ENCODE peak calls at places on chromosomes 7 and 10, in four cellular contexts. One of them, this sample, is unnamed.

GRCh38 chr7:42053834-42054233 is 183.2 kb downstream of the GLI3 start:
- DNase-seq in NCI-H526 treated with DMSO at 0.1 percent for 48 hours: no peak
- DNase-seq in activated naive CD4-positive, alpha-beta T cell treated with anti-CD3 and anti-CD28 coated beads, Interleukin-2, amount 10 ng/mL, durations not matched to agents 7 days and 5 days: no peak
- DNase-seq in fibroblast of the aortic adventitia: no peak
- DNase-seq in this sample: no peak

GRCh38 chr7:12722720-12723241 is 35.3 kb downstream of the ARL4A start:
- DNase-seq in NCI-H526 treated with DMSO at 0.1 percent for 48 hours: no peak
- DNase-seq in activated naive CD4-positive, alpha-beta T cell treated with anti-CD3 and anti-CD28 coated beads, Interleukin-2, amount 10 ng/mL, durations not matched to agents 7 days and 5 days: no peak
- DNase-seq in fibroblast of the aortic adventitia: no peak
- DNase-seq in this sample: no peak

GRCh38 chr10:60456053-60456452 is 66.4 kb upstream of the ANK3 start:
- DNase-seq in NCI-H526 treated with DMSO at 0.1 percent for 48 hours: no peak
- DNase-seq in activated naive CD4-positive, alpha-beta T cell treated with anti-CD3 and anti-CD28 coated beads, Interleukin-2, amount 10 ng/mL, durations not matched to agents 7 days and 5 days: no peak
- DNase-seq in fibroblast of the aortic adventitia: no peak
- DNase-seq in this sample: no peak

GRCh38 chr10:13779748-13780147 is 193.0 kb downstream of the PRPF18 start:
- DNase-seq in NCI-H526 treated with DMSO at 0.1 percent for 48 hours: no peak
- DNase-seq in activated naive CD4-positive, alpha-beta T cell treated with anti-CD3 and anti-CD28 coated beads, Interleukin-2, amount 10 ng/mL, durations not matched to agents 7 days and 5 days: no peak
- DNase-seq in fibroblast of the aortic adventitia: no peak
- DNase-seq in this sample: no peak

GRCh38 chr10:33657154-33657900 is 322.9 kb upstream of the NRP1 start:
- DNase-seq in NCI-H526 treated with DMSO at 0.1 percent for 48 hours: no peak
- DNase-seq in activated naive CD4-positive, alpha-beta T cell treated with anti-CD3 and anti-CD28 coated beads, Interleukin-2, amount 10 ng/mL, durations not matched to agents 7 days and 5 days: no peak
- DNase-seq in fibroblast of the aortic adventitia: peak; percentile 75
- DNase-seq in this sample: no peak

GRCh38 chr10:59670269-59670668 is 39.4 kb downstream of the SLC16A9 start:
- DNase-seq in NCI-H526 treated with DMSO at 0.1 percent for 48 hours: no peak
- DNase-seq in activated naive CD4-positive, alpha-beta T cell treated with anti-CD3 and anti-CD28 coated beads, Interleukin-2, amount 10 ng/mL, durations not matched to agents 7 days and 5 days: no peak
- DNase-seq in fibroblast of the aortic adventitia: no peak
- DNase-seq in this sample: no peak

GRCh38 chr7:9488555-9488954 is 1055.1 kb downstream of the NXPH1 start:
- DNase-seq in NCI-H526 treated with DMSO at 0.1 percent for 48 hours: no peak
- DNase-seq in activated naive CD4-positive, alpha-beta T cell treated with anti-CD3 and anti-CD28 coated beads, Interleukin-2, amount 10 ng/mL, durations not matched to agents 7 days and 5 days: no peak
- DNase-seq in fibroblast of the aortic adventitia: peak; percentile 1
- DNase-seq in this sample: no peak

GRCh38 chr10:113876461-113876860 is 22.0 kb downstream of the NHLRC2 start:
- DNase-seq in NCI-H526 treated with DMSO at 0.1 percent for 48 hours: no peak
- DNase-seq in activated naive CD4-positive, alpha-beta T cell treated with anti-CD3 and anti-CD28 coated beads, Interleukin-2, amount 10 ng/mL, durations not matched to agents 7 days and 5 days: no peak
- DNase-seq in fibroblast of the aortic adventitia: no peak
- DNase-seq in this sample: no peak

GRCh38 chr7:100093498-100093897 is 4.7 kb downstream of the COPS6 start:
- DNase-seq in NCI-H526 treated with DMSO at 0.1 percent for 48 hours: no peak
- DNase-seq in activated naive CD4-positive, alpha-beta T cell treated with anti-CD3 and anti-CD28 coated beads, Interleukin-2, amount 10 ng/mL, durations not matched to agents 7 days and 5 days: no peak
- DNase-seq in fibroblast of the aortic adventitia: no peak
- DNase-seq in this sample: no peak

GRCh38 chr7:73909051-73909941 is 48.3 kb downstream of the TMEM270 start:
- DNase-seq in NCI-H526 treated with DMSO at 0.1 percent for 48 hours: no peak
- DNase-seq in activated naive CD4-positive, alpha-beta T cell treated with anti-CD3 and anti-CD28 coated beads, Interleukin-2, amount 10 ng/mL, durations not matched to agents 7 days and 5 days: no peak
- DNase-seq in fibroblast of the aortic adventitia: no peak
- DNase-seq in this sample: no peak

GRCh38 chr7:106460792-106461254 is 176.0 kb upstream of the NAMPT start:
- DNase-seq in NCI-H526 treated with DMSO at 0.1 percent for 48 hours: no peak
- DNase-seq in activated naive CD4-positive, alpha-beta T cell treated with anti-CD3 and anti-CD28 coated beads, Interleukin-2, amount 10 ng/mL, durations not matched to agents 7 days and 5 days: no peak
- DNase-seq in fibroblast of the aortic adventitia: peak; percentile 9
- DNase-seq in this sample: no peak

GRCh38 chr7:106571563-106571962 is 89.4 kb downstream of the CCDC71L start:
- DNase-seq in NCI-H526 treated with DMSO at 0.1 percent for 48 hours: no peak
- DNase-seq in activated naive CD4-positive, alpha-beta T cell treated with anti-CD3 and anti-CD28 coated beads, Interleukin-2, amount 10 ng/mL, durations not matched to agents 7 days and 5 days: no peak
- DNase-seq in fibroblast of the aortic adventitia: no peak
- DNase-seq in this sample: no peak

GRCh38 chr10:6135039-6135438 is 46.2 kb downstream of the RBM17 start:
- DNase-seq in NCI-H526 treated with DMSO at 0.1 percent for 48 hours: no peak
- DNase-seq in activated naive CD4-positive, alpha-beta T cell treated with anti-CD3 and anti-CD28 coated beads, Interleukin-2, amount 10 ng/mL, durations not matched to agents 7 days and 5 days: peak; percentile 32
- DNase-seq in fibroblast of the aortic adventitia: no peak
- DNase-seq in this sample: no peak

GRCh38 chr7:39958038-39958437 is 8.0 kb downstream of the CDK13 start:
- DNase-seq in NCI-H526 treated with DMSO at 0.1 percent for 48 hours: no peak
- DNase-seq in activated naive CD4-positive, alpha-beta T cell treated with anti-CD3 and anti-CD28 coated beads, Interleukin-2, amount 10 ng/mL, durations not matched to agents 7 days and 5 days: no peak
- DNase-seq in fibroblast of the aortic adventitia: no peak
- DNase-seq in this sample: no peak

GRCh38 chr7:101631224-101631714 is 2.2 kb upstream of the MYL10 start:
- DNase-seq in NCI-H526 treated with DMSO at 0.1 percent for 48 hours: no peak
- DNase-seq in activated naive CD4-positive, alpha-beta T cell treated with anti-CD3 and anti-CD28 coated beads, Interleukin-2, amount 10 ng/mL, durations not matched to agents 7 days and 5 days: no peak
- DNase-seq in fibroblast of the aortic adventitia: no peak
- DNase-seq in this sample: no peak

GRCh38 chr10:30645340-30645827 is 15.8 kb upstream of the LYZL2 start:
- DNase-seq in NCI-H526 treated with DMSO at 0.1 percent for 48 hours: no peak
- DNase-seq in activated naive CD4-positive, alpha-beta T cell treated with anti-CD3 and anti-CD28 coated beads, Interleukin-2, amount 10 ng/mL, durations not matched to agents 7 days and 5 days: peak; percentile 31
- DNase-seq in fibroblast of the aortic adventitia: peak; percentile 37
- DNase-seq in this sample: no peak

GRCh38 chr7:129774359-129774758 is 162.8 kb downstream of the NRF1 start:
- DNase-seq in NCI-H526 treated with DMSO at 0.1 percent for 48 hours: no peak
- DNase-seq in activated naive CD4-positive, alpha-beta T cell treated with anti-CD3 and anti-CD28 coated beads, Interleukin-2, amount 10 ng/mL, durations not matched to agents 7 days and 5 days: no peak
- DNase-seq in fibroblast of the aortic adventitia: no peak
- DNase-seq in this sample: no peak

GRCh38 chr10:8468477-8468876 is 414.0 kb downstream of the GATA3 start:
- DNase-seq in NCI-H526 treated with DMSO at 0.1 percent for 48 hours: no peak
- DNase-seq in activated naive CD4-positive, alpha-beta T cell treated with anti-CD3 and anti-CD28 coated beads, Interleukin-2, amount 10 ng/mL, durations not matched to agents 7 days and 5 days: no peak
- DNase-seq in fibroblast of the aortic adventitia: no peak
- DNase-seq in this sample: no peak

GRCh38 chr7:2471022-2471329 is 5.2 kb downstream of the GRIFIN start:
- DNase-seq in NCI-H526 treated with DMSO at 0.1 percent for 48 hours: no peak
- DNase-seq in activated naive CD4-positive, alpha-beta T cell treated with anti-CD3 and anti-CD28 coated beads, Interleukin-2, amount 10 ng/mL, durations not matched to agents 7 days and 5 days: no peak
- DNase-seq in fibroblast of the aortic adventitia: peak; percentile 39
- DNase-seq in this sample: no peak

GRCh38 chr7:67625257-67625713 is 628.7 kb downstream of the TYW1 start:
- DNase-seq in NCI-H526 treated with DMSO at 0.1 percent for 48 hours: peak; percentile 42
- DNase-seq in activated naive CD4-positive, alpha-beta T cell treated with anti-CD3 and anti-CD28 coated beads, Interleukin-2, amount 10 ng/mL, durations not matched to agents 7 days and 5 days: peak; percentile 37
- DNase-seq in fibroblast of the aortic adventitia: peak; percentile 37
- DNase-seq in this sample: no peak

GRCh38 chr7:17033245-17033644 is 151.5 kb upstream of the AGR3 start:
- DNase-seq in NCI-H526 treated with DMSO at 0.1 percent for 48 hours: no peak
- DNase-seq in activated naive CD4-positive, alpha-beta T cell treated with anti-CD3 and anti-CD28 coated beads, Interleukin-2, amount 10 ng/mL, durations not matched to agents 7 days and 5 days: no peak
- DNase-seq in fibroblast of the aortic adventitia: no peak
- DNase-seq in this sample: no peak

GRCh38 chr7:105975770-105976428 is 12.8 kb downstream of the CDHR3 start:
- DNase-seq in NCI-H526 treated with DMSO at 0.1 percent for 48 hours: no peak
- DNase-seq in activated naive CD4-positive, alpha-beta T cell treated with anti-CD3 and anti-CD28 coated beads, Interleukin-2, amount 10 ng/mL, durations not matched to agents 7 days and 5 days: no peak
- DNase-seq in fibroblast of the aortic adventitia: peak; percentile 29
- DNase-seq in this sample: no peak

GRCh38 chr10:29007748-29008610 is 280.9 kb upstream of the LYZL1 start:
- DNase-seq in NCI-H526 treated with DMSO at 0.1 percent for 48 hours: no peak
- DNase-seq in activated naive CD4-positive, alpha-beta T cell treated with anti-CD3 and anti-CD28 coated beads, Interleukin-2, amount 10 ng/mL, durations not matched to agents 7 days and 5 days: no peak
- DNase-seq in fibroblast of the aortic adventitia: no peak
- DNase-seq in this sample: no peak

GRCh38 chr10:53222806-53223205 is 450.2 kb upstream of the MBL2 start:
- DNase-seq in NCI-H526 treated with DMSO at 0.1 percent for 48 hours: no peak
- DNase-seq in activated naive CD4-positive, alpha-beta T cell treated with anti-CD3 and anti-CD28 coated beads, Interleukin-2, amount 10 ng/mL, durations not matched to agents 7 days and 5 days: no peak
- DNase-seq in fibroblast of the aortic adventitia: no peak
- DNase-seq in this sample: no peak

GRCh38 chr10:86851329-86852207 is 95.1 kb downstream of the BMPR1A start:
- DNase-seq in NCI-H526 treated with DMSO at 0.1 percent for 48 hours: no peak
- DNase-seq in activated naive CD4-positive, alpha-beta T cell treated with anti-CD3 and anti-CD28 coated beads, Interleukin-2, amount 10 ng/mL, durations not matched to agents 7 days and 5 days: no peak
- DNase-seq in fibroblast of the aortic adventitia: peak; percentile 61
- DNase-seq in this sample: no peak

GRCh38 chr7:98357751-98358161 is 43.1 kb downstream of the BAIAP2L1 start:
- DNase-seq in NCI-H526 treated with DMSO at 0.1 percent for 48 hours: no peak
- DNase-seq in activated naive CD4-positive, alpha-beta T cell treated with anti-CD3 and anti-CD28 coated beads, Interleukin-2, amount 10 ng/mL, durations not matched to agents 7 days and 5 days: no peak
- DNase-seq in fibroblast of the aortic adventitia: peak; percentile 55
- DNase-seq in this sample: no peak

GRCh38 chr7:111029141-111029572 is 61.8 kb upstream of the LRRN3 start:
- DNase-seq in NCI-H526 treated with DMSO at 0.1 percent for 48 hours: no peak
- DNase-seq in activated naive CD4-positive, alpha-beta T cell treated with anti-CD3 and anti-CD28 coated beads, Interleukin-2, amount 10 ng/mL, durations not matched to agents 7 days and 5 days: no peak
- DNase-seq in fibroblast of the aortic adventitia: no peak
- DNase-seq in this sample: no peak

GRCh38 chr10:86871563-86872183 is 85.7 kb downstream of the MMRN2 start:
- DNase-seq in NCI-H526 treated with DMSO at 0.1 percent for 48 hours: no peak
- DNase-seq in activated naive CD4-positive, alpha-beta T cell treated with anti-CD3 and anti-CD28 coated beads, Interleukin-2, amount 10 ng/mL, durations not matched to agents 7 days and 5 days: no peak
- DNase-seq in fibroblast of the aortic adventitia: no peak
- DNase-seq in this sample: no peak

GRCh38 chr10:93701903-93702277 is 502 bp downstream of the FRA10AC1 start:
- DNase-seq in NCI-H526 treated with DMSO at 0.1 percent for 48 hours: no peak
- DNase-seq in activated naive CD4-positive, alpha-beta T cell treated with anti-CD3 and anti-CD28 coated beads, Interleukin-2, amount 10 ng/mL, durations not matched to agents 7 days and 5 days: peak; percentile 21
- DNase-seq in fibroblast of the aortic adventitia: peak; percentile 63
- DNase-seq in this sample: no peak

GRCh38 chr10:32210306-32211045 is 136.5 kb downstream of the EPC1 start:
- DNase-seq in NCI-H526 treated with DMSO at 0.1 percent for 48 hours: peak; percentile 28
- DNase-seq in activated naive CD4-positive, alpha-beta T cell treated with anti-CD3 and anti-CD28 coated beads, Interleukin-2, amount 10 ng/mL, durations not matched to agents 7 days and 5 days: no peak
- DNase-seq in fibroblast of the aortic adventitia: peak; percentile 77
- DNase-seq in this sample: no peak

GRCh38 chr10:48935141-48935540 is 4.5 kb downstream of the LRRC18 start:
- DNase-seq in NCI-H526 treated with DMSO at 0.1 percent for 48 hours: no peak
- DNase-seq in activated naive CD4-positive, alpha-beta T cell treated with anti-CD3 and anti-CD28 coated beads, Interleukin-2, amount 10 ng/mL, durations not matched to agents 7 days and 5 days: no peak
- DNase-seq in fibroblast of the aortic adventitia: no peak
- DNase-seq in this sample: no peak

GRCh38 chr10:62869958-62870357 is 53.8 kb upstream of the EGR2 start:
- DNase-seq in NCI-H526 treated with DMSO at 0.1 percent for 48 hours: no peak
- DNase-seq in activated naive CD4-positive, alpha-beta T cell treated with anti-CD3 and anti-CD28 coated beads, Interleukin-2, amount 10 ng/mL, durations not matched to agents 7 days and 5 days: no peak
- DNase-seq in fibroblast of the aortic adventitia: no peak
- DNase-seq in this sample: no peak

GRCh38 chr7:51226042-51226755 is 90.4 kb downstream of the COBL start:
- DNase-seq in NCI-H526 treated with DMSO at 0.1 percent for 48 hours: no peak
- DNase-seq in activated naive CD4-positive, alpha-beta T cell treated with anti-CD3 and anti-CD28 coated beads, Interleukin-2, amount 10 ng/mL, durations not matched to agents 7 days and 5 days: no peak
- DNase-seq in fibroblast of the aortic adventitia: no peak
- DNase-seq in this sample: no peak

GRCh38 chr7:139634087-139634486 is 110.6 kb downstream of the CLEC2L start:
- DNase-seq in NCI-H526 treated with DMSO at 0.1 percent for 48 hours: no peak
- DNase-seq in activated naive CD4-positive, alpha-beta T cell treated with anti-CD3 and anti-CD28 coated beads, Interleukin-2, amount 10 ng/mL, durations not matched to agents 7 days and 5 days: no peak
- DNase-seq in fibroblast of the aortic adventitia: no peak
- DNase-seq in this sample: no peak

GRCh38 chr10:92244796-92245195 is 46.1 kb downstream of the CPEB3 start:
- DNase-seq in NCI-H526 treated with DMSO at 0.1 percent for 48 hours: no peak
- DNase-seq in activated naive CD4-positive, alpha-beta T cell treated with anti-CD3 and anti-CD28 coated beads, Interleukin-2, amount 10 ng/mL, durations not matched to agents 7 days and 5 days: no peak
- DNase-seq in fibroblast of the aortic adventitia: no peak
- DNase-seq in this sample: no peak

GRCh38 chr10:23281044-23281433 is 63.6 kb downstream of the C10orf67 start:
- DNase-seq in NCI-H526 treated with DMSO at 0.1 percent for 48 hours: no peak
- DNase-seq in activated naive CD4-positive, alpha-beta T cell treated with anti-CD3 and anti-CD28 coated beads, Interleukin-2, amount 10 ng/mL, durations not matched to agents 7 days and 5 days: no peak
- DNase-seq in fibroblast of the aortic adventitia: no peak
- DNase-seq in this sample: no peak

GRCh38 chr10:113960617-113961260 is 82.9 kb upstream of the ADRB1 start:
- DNase-seq in NCI-H526 treated with DMSO at 0.1 percent for 48 hours: peak; percentile 75
- DNase-seq in activated naive CD4-positive, alpha-beta T cell treated with anti-CD3 and anti-CD28 coated beads, Interleukin-2, amount 10 ng/mL, durations not matched to agents 7 days and 5 days: peak; percentile 41
- DNase-seq in fibroblast of the aortic adventitia: no peak
- DNase-seq in this sample: peak; percentile 43

GRCh38 chr7:117212969-117213877 is 109.6 kb downstream of the WNT2 start:
- DNase-seq in NCI-H526 treated with DMSO at 0.1 percent for 48 hours: peak; percentile 17
- DNase-seq in activated naive CD4-positive, alpha-beta T cell treated with anti-CD3 and anti-CD28 coated beads, Interleukin-2, amount 10 ng/mL, durations not matched to agents 7 days and 5 days: peak; percentile 55
- DNase-seq in fibroblast of the aortic adventitia: peak; percentile 88
- DNase-seq in this sample: peak; percentile 11

GRCh38 chr10:29098423-29098822 is 190.4 kb upstream of the LYZL1 start:
- DNase-seq in NCI-H526 treated with DMSO at 0.1 percent for 48 hours: no peak
- DNase-seq in activated naive CD4-positive, alpha-beta T cell treated with anti-CD3 and anti-CD28 coated beads, Interleukin-2, amount 10 ng/mL, durations not matched to agents 7 days and 5 days: no peak
- DNase-seq in fibroblast of the aortic adventitia: no peak
- DNase-seq in this sample: no peak

GRCh38 chr10:119263966-119264621 is 56.7 kb downstream of the GRK5 start:
- DNase-seq in NCI-H526 treated with DMSO at 0.1 percent for 48 hours: no peak
- DNase-seq in activated naive CD4-positive, alpha-beta T cell treated with anti-CD3 and anti-CD28 coated beads, Interleukin-2, amount 10 ng/mL, durations not matched to agents 7 days and 5 days: no peak
- DNase-seq in fibroblast of the aortic adventitia: peak; percentile 58
- DNase-seq in this sample: no peak